ENCODE peak calls at places on chromosome 5, in nine cellular contexts. G, M, V, W, S, D, R, F and K are unnamed samples.

GRCh38 chr5:171269717-171270116 is 39.3 kb upstream of the TLX3 start:
- DNase-seq in G (no peak), M (no peak), V (no peak), W (no peak), S (peak), D (no peak), R (no peak), F (no peak), K (no peak)

GRCh38 chr5:123206618-123207320 is 117.7 kb downstream of the PRDM6 start:
- DNase-seq in G (no peak), M (no peak), V (no peak), W (peak), S (peak), D (no peak), R (no peak), F (no peak), K (no peak)

GRCh38 chr5:90279091-90279490 is 130.5 kb downstream of the CETN3 start:
- DNase-seq in G (no peak), M (peak), V (no peak), W (no peak), S (no peak), D (no peak), R (no peak), F (no peak), K (no peak)

GRCh38 chr5:32531885-32532520 is 53.4 kb upstream of the SUB1 start:
- DNase-seq in G (no peak), M (peak), V (peak), W (peak), S (peak), D (no peak), R (no peak), F (no peak), K (peak)

GRCh38 chr5:180007582-180007981 is 64.0 kb downstream of the RNF130 start:
- DNase-seq in G (no peak), M (no peak), V (no peak), W (no peak), S (no peak), D (no peak), R (no peak), F (no peak), K (no peak)

GRCh38 chr5:98911221-98912040 is 17.4 kb downstream of the CHD1 start:
- DNase-seq in G (peak), M (no peak), V (no peak), W (no peak), S (peak), D (no peak), R (no peak), F (no peak), K (no peak)

GRCh38 chr5:150780180-150780692 is 1.7 kb downstream of the SMIM3 start:
- DNase-seq in G (no peak), M (peak), V (peak), W (no peak), S (peak), D (peak), R (no peak), F (no peak), K (no peak)

GRCh38 chr5:136057401-136057951 is 28.7 kb downstream of the TGFBI start:
- DNase-seq in G (no peak), M (peak), V (no peak), W (no peak), S (peak), D (no peak), R (no peak), F (no peak), K (no peak)

GRCh38 chr5:177429248-177430045 is 3.0 kb downstream of the GRK6 start:
- DNase-seq in G (no peak), M (no peak), V (peak), W (no peak), S (no peak), D (no peak), R (no peak), F (peak), K (peak)

GRCh38 chr5:99179206-99179605 is 250.4 kb upstream of the CHD1 start:
- DNase-seq in G (no peak), M (no peak), V (no peak), W (no peak), S (no peak), D (no peak), R (no peak), F (no peak), K (no peak)

GRCh38 chr5:159059722-159060121 is 40.0 kb downstream of the EBF1 start:
- DNase-seq in G (no peak), M (no peak), V (peak), W (no peak), S (no peak), D (no peak), R (no peak), F (no peak), K (no peak)

GRCh38 chr5:149628221-149628620 is 46.9 kb downstream of the ARHGEF37 start:
- DNase-seq in G (peak), M (no peak), V (no peak), W (no peak), S (no peak), D (no peak), R (no peak), F (no peak), K (no peak)

GRCh38 chr5:181187500-181188213 is 17.3 kb downstream of the TRIM7 start:
- DNase-seq in G (no peak), M (peak), V (peak), W (peak), S (peak), D (no peak), R (peak), F (no peak), K (peak)

GRCh38 chr5:156261275-156261939 is 65.6 kb upstream of the SGCD start:
- DNase-seq in G (no peak), M (no peak), V (no peak), W (no peak), S (no peak), D (no peak), R (no peak), F (no peak), K (no peak)

GRCh38 chr5:153802419-153802818 is 236.3 kb downstream of the FAM114A2 start:
- DNase-seq in G (no peak), M (no peak), V (no peak), W (no peak), S (no peak), D (no peak), R (no peak), F (no peak), K (no peak)

GRCh38 chr5:82018462-82018861 is 46.6 kb downstream of the ATG10 start:
- DNase-seq in G (peak), M (no peak), V (no peak), W (peak), S (peak), D (no peak), R (no peak), F (no peak), K (no peak)

GRCh38 chr5:35183243-35183955 is 46.9 kb downstream of the PRLR start:
- DNase-seq in G (no peak), M (peak), V (peak), W (peak), S (peak), D (no peak), R (peak), F (no peak), K (no peak)

GRCh38 chr5:174735498-174736350 is 11.3 kb downstream of the MSX2 start:
- DNase-seq in G (no peak), M (peak), V (no peak), W (peak), S (no peak), D (no peak), R (peak), F (no peak), K (no peak)

GRCh38 chr5:181159286-181160143 is 12.1 kb downstream of the OR2V2 start:
- DNase-seq in G (peak), M (peak), V (peak), W (peak), S (peak), D (peak), R (peak), F (peak), K (peak)

GRCh38 chr5:119951330-119951934 is 322.1 kb downstream of the FAM170A start:
- DNase-seq in G (no peak), M (no peak), V (no peak), W (peak), S (no peak), D (no peak), R (peak), F (no peak), K (no peak)

GRCh38 chr5:1140188-1140817 is 28.4 kb upstream of the SLC12A7 start:
- DNase-seq in G (peak), M (peak), V (peak), W (peak), S (peak), D (peak), R (peak), F (peak), K (peak)

GRCh38 chr5:180438785-180439780 is 55.1 kb upstream of the CNOT6 start:
- DNase-seq in G (no peak), M (no peak), V (no peak), W (no peak), S (no peak), D (no peak), R (peak), F (no peak), K (no peak)

GRCh38 chr5:79149432-79149831 is 37.8 kb downstream of the BHMT start:
- DNase-seq in G (no peak), M (no peak), V (no peak), W (no peak), S (peak), D (no peak), R (no peak), F (no peak), K (no peak)

GRCh38 chr5:167754501-167754941 is 536.9 kb upstream of the WWC1 start:
- DNase-seq in G (no peak), M (peak), V (no peak), W (no peak), S (peak), D (no peak), R (no peak), F (no peak), K (no peak)

GRCh38 chr5:10934789-10935355 is 173.8 kb upstream of the DAP start:
- DNase-seq in G (no peak), M (no peak), V (no peak), W (no peak), S (no peak), D (no peak), R (no peak), F (no peak), K (no peak)

GRCh38 chr5:76982450-76982849 is 29.6 kb downstream of the CRHBP start:
- DNase-seq in G (no peak), M (peak), V (no peak), W (no peak), S (no peak), D (no peak), R (no peak), F (no peak), K (no peak)

GRCh38 chr5:6266671-6267197 is 111.6 kb downstream of the MED10 start:
- DNase-seq in G (no peak), M (no peak), V (no peak), W (no peak), S (no peak), D (no peak), R (no peak), F (no peak), K (no peak)

GRCh38 chr5:8825161-8825757 is 720.6 kb downstream of the SEMA5A start:
- DNase-seq in G (no peak), M (peak), V (no peak), W (no peak), S (peak), D (no peak), R (no peak), F (no peak), K (no peak)